ENCODE peak calls at places on chromosomes 3 and 15, in nine cellular contexts. I is left cardiac atrium, U is SK-N-SH, E is mesothelial cell of epicardium, Q is cardiac muscle cell, Y is GF-D8, L is lung, Z is colonic mucosa, H is mesendoderm. O is an unnamed sample.

GRCh38 chr3:10688126-10688525 is 127.9 kb upstream of the SLC6A11 start:
- DNase-seq in I (no peak), U (no peak), E (no peak), Q (no peak), Y (no peak), L (no peak), Z (no peak), H (peak), O (no peak)

GRCh38 chr15:81133782-81134461 is at the start of gene CFAP161:
- DNase-seq in I (peak), U (peak), E (peak), Q (peak), Y (no peak), L (peak), Z (peak), H (peak), O (peak)

GRCh38 chr15:38994310-38994709 is 429.7 kb upstream of the RASGRP1 start:
- DNase-seq in I (no peak), U (no peak), E (no peak), Q (peak), Y (no peak), L (no peak), Z (no peak), H (no peak), O (no peak)

GRCh38 chr3:193992062-193992461 is 143.9 kb upstream of the HES1 start:
- DNase-seq in I (no peak), U (no peak), E (no peak), Q (no peak), Y (no peak), L (no peak), Z (no peak), H (no peak), O (no peak)

GRCh38 chr3:43766672-43767465 is 76.1 kb downstream of the ABHD5 start:
- DNase-seq in I (no peak), U (no peak), E (no peak), Q (peak), Y (no peak), L (no peak), Z (no peak), H (no peak), O (no peak)

GRCh38 chr3:149377408-149378111 is at the start of gene TM4SF1:
- DNase-seq in I (peak), U (no peak), E (no peak), Q (peak), Y (no peak), L (peak), Z (peak), H (peak), O (no peak)

GRCh38 chr3:99562138-99562537 is 76.3 kb upstream of the COL8A1 start:
- DNase-seq in I (no peak), U (no peak), E (no peak), Q (peak), Y (no peak), L (no peak), Z (no peak), H (peak), O (no peak)

GRCh38 chr3:41418961-41419691 is 219.8 kb downstream of the CTNNB1 start:
- DNase-seq in I (no peak), U (no peak), E (no peak), Q (peak), Y (no peak), L (no peak), Z (no peak), H (peak), O (no peak)

GRCh38 chr3:86969500-86970189 is 21.3 kb downstream of the VGLL3 start:
- DNase-seq in I (no peak), U (peak), E (no peak), Q (peak), Y (no peak), L (no peak), Z (peak), H (peak), O (peak)

GRCh38 chr3:94360982-94361381 is 298.1 kb downstream of the NSUN3 start:
- DNase-seq in I (peak), U (no peak), E (no peak), Q (peak), Y (no peak), L (peak), Z (peak), H (no peak), O (no peak)

GRCh38 chr15:74174216-74174965 is 881 bp downstream of the ISLR start:
- DNase-seq in I (no peak), U (peak), E (no peak), Q (peak), Y (no peak), L (no peak), Z (no peak), H (no peak), O (no peak)

GRCh38 chr3:194440756-194441155 is 41.7 kb upstream of the GP5 start:
- DNase-seq in I (no peak), U (no peak), E (no peak), Q (no peak), Y (no peak), L (no peak), Z (no peak), H (no peak), O (no peak)

GRCh38 chr15:79311901-79312553 is 1.1 kb downstream of the TMED3 start:
- DNase-seq in I (no peak), U (peak), E (no peak), Q (peak), Y (no peak), L (no peak), Z (no peak), H (no peak), O (no peak)

GRCh38 chr3:72520690-72521308 is 327.4 kb downstream of the SHQ1 start:
- DNase-seq in I (no peak), U (no peak), E (no peak), Q (no peak), Y (no peak), L (no peak), Z (no peak), H (no peak), O (no peak)

GRCh38 chr15:63372018-63372705 is 9.5 kb downstream of the CA12 start:
- DNase-seq in I (peak), U (no peak), E (no peak), Q (peak), Y (no peak), L (no peak), Z (no peak), H (no peak), O (no peak)

GRCh38 chr15:99436472-99437314 is 129.1 kb upstream of the MEF2A start:
- DNase-seq in I (no peak), U (no peak), E (peak), Q (no peak), Y (no peak), L (no peak), Z (peak), H (no peak), O (no peak)

GRCh38 chr15:67018026-67018425 is 47.4 kb upstream of the SMAD3 start:
- DNase-seq in I (no peak), U (no peak), E (no peak), Q (no peak), Y (no peak), L (no peak), Z (no peak), H (no peak), O (no peak)

GRCh38 chr3:194739498-194740284 is 54.0 kb downstream of the FAM43A start:
- DNase-seq in I (no peak), U (no peak), E (no peak), Q (no peak), Y (no peak), L (no peak), Z (no peak), H (peak), O (no peak)

O was measured in D341Med.